ENCODE peak calls at places on chromosomes 6 and 20, in ten cellular contexts. One of them, this sample, is unnamed.

GRCh38 chr6:156175971-156176421 is 601.2 kb upstream of the ARID1B start:
- DNase-seq in ascending aorta: no peak
- DNase-seq in upper lobe of right lung: no peak
- DNase-seq in A549: peak; percentile 29
- DNase-seq in dorsolateral prefrontal cortex: peak; percentile 51
- DNase-seq in adrenal gland: no peak
- DNase-seq in lower lobe of right lung: peak; percentile 38
- DNase-seq in OCI-LY7: peak; percentile 51
- DNase-seq in IMR-90: no peak
- DNase-seq in neural progenitor cell: peak; percentile 88
- DNase-seq in this sample: peak; percentile 1

GRCh38 chr20:37922016-37922415 is 19.1 kb downstream of the VSTM2L start:
- DNase-seq in ascending aorta: no peak
- DNase-seq in upper lobe of right lung: no peak
- DNase-seq in A549: no peak
- DNase-seq in dorsolateral prefrontal cortex: no peak
- DNase-seq in adrenal gland: no peak
- DNase-seq in lower lobe of right lung: no peak
- DNase-seq in OCI-LY7: no peak
- DNase-seq in IMR-90: no peak
- DNase-seq in neural progenitor cell: no peak
- DNase-seq in this sample: no peak

GRCh38 chr6:48423640-48424365 is 312.8 kb upstream of the PTCHD4 start:
- DNase-seq in ascending aorta: no peak
- DNase-seq in upper lobe of right lung: no peak
- DNase-seq in A549: no peak
- DNase-seq in dorsolateral prefrontal cortex: no peak
- DNase-seq in adrenal gland: no peak
- DNase-seq in lower lobe of right lung: no peak
- DNase-seq in OCI-LY7: no peak
- DNase-seq in IMR-90: peak; percentile 65
- DNase-seq in neural progenitor cell: no peak
- DNase-seq in this sample: peak; percentile 68

GRCh38 chr20:39961667-39962066 is 727.4 kb downstream of the MAFB start:
- DNase-seq in ascending aorta: no peak
- DNase-seq in upper lobe of right lung: no peak
- DNase-seq in A549: no peak
- DNase-seq in dorsolateral prefrontal cortex: no peak
- DNase-seq in adrenal gland: no peak
- DNase-seq in lower lobe of right lung: no peak
- DNase-seq in OCI-LY7: no peak
- DNase-seq in IMR-90: no peak
- DNase-seq in neural progenitor cell: no peak
- DNase-seq in this sample: no peak

GRCh38 chr6:44004625-44005506 is 122.4 kb downstream of the MRPL14 start:
- DNase-seq in ascending aorta: no peak
- DNase-seq in upper lobe of right lung: peak; percentile 61
- DNase-seq in A549: peak; percentile 39
- DNase-seq in dorsolateral prefrontal cortex: no peak
- DNase-seq in adrenal gland: peak; percentile 50
- DNase-seq in lower lobe of right lung: no peak
- DNase-seq in OCI-LY7: peak; percentile 35
- DNase-seq in IMR-90: peak; percentile 33
- DNase-seq in neural progenitor cell: no peak
- DNase-seq in this sample: no peak

GRCh38 chr6:90383212-90383611 is 86.6 kb upstream of the BACH2 start:
- DNase-seq in ascending aorta: no peak
- DNase-seq in upper lobe of right lung: no peak
- DNase-seq in A549: no peak
- DNase-seq in dorsolateral prefrontal cortex: no peak
- DNase-seq in adrenal gland: no peak
- DNase-seq in lower lobe of right lung: no peak
- DNase-seq in OCI-LY7: peak; percentile 89
- DNase-seq in IMR-90: no peak
- DNase-seq in neural progenitor cell: no peak
- DNase-seq in this sample: no peak

GRCh38 chr6:98828991-98829411 is 5.4 kb upstream of the POU3F2 start:
- DNase-seq in ascending aorta: no peak
- DNase-seq in upper lobe of right lung: no peak
- DNase-seq in A549: no peak
- DNase-seq in dorsolateral prefrontal cortex: no peak
- DNase-seq in adrenal gland: no peak
- DNase-seq in lower lobe of right lung: no peak
- DNase-seq in OCI-LY7: no peak
- DNase-seq in IMR-90: no peak
- DNase-seq in neural progenitor cell: peak; percentile 62
- DNase-seq in this sample: no peak

GRCh38 chr6:82095091-82095490 is 152.5 kb downstream of the IBTK start:
- DNase-seq in ascending aorta: no peak
- DNase-seq in upper lobe of right lung: no peak
- DNase-seq in A549: no peak
- DNase-seq in dorsolateral prefrontal cortex: no peak
- DNase-seq in adrenal gland: no peak
- DNase-seq in lower lobe of right lung: no peak
- DNase-seq in OCI-LY7: peak; percentile 20
- DNase-seq in IMR-90: no peak
- DNase-seq in neural progenitor cell: no peak
- DNase-seq in this sample: no peak

GRCh38 chr6:154513601-154514320 is 3.3 kb upstream of the CNKSR3 start:
- DNase-seq in ascending aorta: no peak
- DNase-seq in upper lobe of right lung: no peak
- DNase-seq in A549: no peak
- DNase-seq in dorsolateral prefrontal cortex: no peak
- DNase-seq in adrenal gland: no peak
- DNase-seq in lower lobe of right lung: no peak
- DNase-seq in OCI-LY7: no peak
- DNase-seq in IMR-90: no peak
- DNase-seq in neural progenitor cell: no peak
- DNase-seq in this sample: no peak

GRCh38 chr6:154518386-154518785 is 7.9 kb upstream of the CNKSR3 start:
- DNase-seq in ascending aorta: no peak
- DNase-seq in upper lobe of right lung: no peak
- DNase-seq in A549: no peak
- DNase-seq in dorsolateral prefrontal cortex: no peak
- DNase-seq in adrenal gland: no peak
- DNase-seq in lower lobe of right lung: no peak
- DNase-seq in OCI-LY7: no peak
- DNase-seq in IMR-90: no peak
- DNase-seq in neural progenitor cell: no peak
- DNase-seq in this sample: no peak

GRCh38 chr6:154515808-154516207 is 5.3 kb upstream of the CNKSR3 start:
- DNase-seq in ascending aorta: no peak
- DNase-seq in upper lobe of right lung: no peak
- DNase-seq in A549: no peak
- DNase-seq in dorsolateral prefrontal cortex: no peak
- DNase-seq in adrenal gland: no peak
- DNase-seq in lower lobe of right lung: no peak
- DNase-seq in OCI-LY7: no peak
- DNase-seq in IMR-90: no peak
- DNase-seq in neural progenitor cell: no peak
- DNase-seq in this sample: peak; percentile 17

GRCh38 chr6:154514481-154514880 is 4.0 kb upstream of the CNKSR3 start:
- DNase-seq in ascending aorta: no peak
- DNase-seq in upper lobe of right lung: no peak
- DNase-seq in A549: no peak
- DNase-seq in dorsolateral prefrontal cortex: no peak
- DNase-seq in adrenal gland: no peak
- DNase-seq in lower lobe of right lung: no peak
- DNase-seq in OCI-LY7: no peak
- DNase-seq in IMR-90: no peak
- DNase-seq in neural progenitor cell: no peak
- DNase-seq in this sample: no peak

DNA sequence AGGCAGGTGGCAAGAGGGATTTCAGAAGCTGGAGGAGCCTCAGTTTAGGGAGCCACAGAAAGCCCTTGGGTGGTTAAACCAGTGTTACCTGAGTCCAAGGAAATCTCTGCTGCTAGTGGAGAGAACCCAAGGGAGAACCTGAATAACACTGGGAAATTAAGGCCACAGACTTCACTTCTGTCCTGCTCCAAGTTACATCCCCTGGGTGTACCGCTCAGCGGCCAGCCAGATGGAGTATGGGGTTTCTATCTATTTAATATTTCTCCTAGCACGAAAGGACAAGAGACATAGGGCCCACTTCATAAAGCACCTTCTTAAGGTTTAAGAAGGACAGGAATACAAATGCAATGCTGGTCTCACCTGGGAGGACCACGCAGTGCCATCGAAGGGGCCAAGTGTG is 5.8 kb upstream of the CNKSR3 start:
- DNase-seq in ascending aorta: no peak
- DNase-seq in upper lobe of right lung: no peak
- DNase-seq in A549: no peak
- DNase-seq in dorsolateral prefrontal cortex: no peak
- DNase-seq in adrenal gland: no peak
- DNase-seq in lower lobe of right lung: no peak
- DNase-seq in OCI-LY7: no peak
- DNase-seq in IMR-90: no peak
- DNase-seq in neural progenitor cell: no peak
- DNase-seq in this sample: no peak
- H3K4me3 ChIP-seq in ascending aorta: peak overlapping the region; percentile 18
- H3K4me3 ChIP-seq in upper lobe of right lung: peak overlapping the region; percentile 25
- H3K4me3 ChIP-seq in A549: no peak overlapping the region
- H3K4me3 ChIP-seq in dorsolateral prefrontal cortex: no peak overlapping the region
- H3K4me3 ChIP-seq in adrenal gland: no peak overlapping the region
- H3K4me3 ChIP-seq in lower lobe of right lung: no peak overlapping the region
- H3K4me3 ChIP-seq in OCI-LY7: no peak overlapping the region
- H3K4me3 ChIP-seq in IMR-90: peak overlapping the region; percentile 46
- H3K4me3 ChIP-seq in neural progenitor cell: no peak overlapping the region
- H3K4me3 ChIP-seq in this sample: peak overlapping the region; percentile 45

GRCh38 chr6:53616450-53617357 is 48.9 kb downstream of the KLHL31 start:
- DNase-seq in ascending aorta: no peak
- DNase-seq in upper lobe of right lung: no peak
- DNase-seq in A549: peak; percentile 76
- DNase-seq in dorsolateral prefrontal cortex: no peak
- DNase-seq in adrenal gland: no peak
- DNase-seq in lower lobe of right lung: no peak
- DNase-seq in OCI-LY7: no peak
- DNase-seq in IMR-90: no peak
- DNase-seq in neural progenitor cell: no peak
- DNase-seq in this sample: no peak

GRCh38 chr6:53623497-53623896 is 42.1 kb downstream of the KLHL31 start:
- DNase-seq in ascending aorta: no peak
- DNase-seq in upper lobe of right lung: no peak
- DNase-seq in A549: no peak
- DNase-seq in dorsolateral prefrontal cortex: no peak
- DNase-seq in adrenal gland: no peak
- DNase-seq in lower lobe of right lung: no peak
- DNase-seq in OCI-LY7: no peak
- DNase-seq in IMR-90: peak; percentile 61
- DNase-seq in neural progenitor cell: no peak
- DNase-seq in this sample: peak; percentile 29

GRCh38 chr6:53615633-53616449 is 49.7 kb downstream of the KLHL31 start:
- DNase-seq in ascending aorta: no peak
- DNase-seq in upper lobe of right lung: no peak
- DNase-seq in A549: peak; percentile 98
- DNase-seq in dorsolateral prefrontal cortex: no peak
- DNase-seq in adrenal gland: no peak
- DNase-seq in lower lobe of right lung: no peak
- DNase-seq in OCI-LY7: no peak
- DNase-seq in IMR-90: peak; percentile 91
- DNase-seq in neural progenitor cell: no peak
- DNase-seq in this sample: peak; percentile 56

GRCh38 chr6:53614676-53615075 is 50.9 kb downstream of the KLHL31 start:
- DNase-seq in ascending aorta: no peak
- DNase-seq in upper lobe of right lung: no peak
- DNase-seq in A549: peak; percentile 62
- DNase-seq in dorsolateral prefrontal cortex: no peak
- DNase-seq in adrenal gland: no peak
- DNase-seq in lower lobe of right lung: no peak
- DNase-seq in OCI-LY7: no peak
- DNase-seq in IMR-90: no peak
- DNase-seq in neural progenitor cell: no peak
- DNase-seq in this sample: no peak

GRCh38 chr6:53618219-53618618 is 47.3 kb downstream of the KLHL31 start:
- DNase-seq in ascending aorta: no peak
- DNase-seq in upper lobe of right lung: no peak
- DNase-seq in A549: no peak
- DNase-seq in dorsolateral prefrontal cortex: no peak
- DNase-seq in adrenal gland: no peak
- DNase-seq in lower lobe of right lung: no peak
- DNase-seq in OCI-LY7: no peak
- DNase-seq in IMR-90: no peak
- DNase-seq in neural progenitor cell: no peak
- DNase-seq in this sample: no peak
- TF ChIP-seq CTCF in ascending aorta: no peak
- TF ChIP-seq CTCF in upper lobe of right lung: no peak
- TF ChIP-seq CTCF in A549: no peak
- TF ChIP-seq CTCF in dorsolateral prefrontal cortex: no peak
- TF ChIP-seq CTCF in adrenal gland: no peak
- TF ChIP-seq CTCF in lower lobe of right lung: no peak
- TF ChIP-seq CTCF in OCI-LY7: no peak
- TF ChIP-seq CTCF in IMR-90: no peak
- TF ChIP-seq CTCF in neural progenitor cell: no peak
- TF ChIP-seq CTCF in this sample: no peak

DNA sequence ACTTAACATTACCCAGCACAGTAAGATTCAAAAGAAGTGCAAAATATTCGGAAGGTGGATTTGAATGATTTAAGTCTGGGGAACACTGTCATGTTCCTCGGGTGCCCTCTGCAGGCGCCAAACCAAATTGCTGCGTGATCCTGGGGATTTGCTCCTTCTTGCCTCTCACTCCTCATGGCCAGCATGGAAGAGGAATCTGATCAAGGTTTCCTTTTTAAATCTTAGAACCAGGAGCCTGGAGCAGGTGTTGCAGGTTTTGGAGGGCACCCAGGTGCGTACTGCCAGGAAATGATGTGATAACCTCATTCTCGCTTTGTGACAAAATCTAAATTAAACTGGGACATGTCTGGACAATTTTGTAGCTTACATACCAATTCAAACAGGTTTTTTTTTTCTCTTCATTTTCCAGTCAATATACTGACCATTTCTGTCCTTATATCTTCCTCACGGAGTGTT is 8.1 kb upstream of the PFDN4 start:
- DNase-seq in ascending aorta: no peak
- DNase-seq in upper lobe of right lung: peak; percentile 83
- DNase-seq in A549: peak; percentile 85
- DNase-seq in dorsolateral prefrontal cortex: peak; percentile 90
- DNase-seq in adrenal gland: peak; percentile 83
- DNase-seq in lower lobe of right lung: peak; percentile 72
- DNase-seq in OCI-LY7: peak; percentile 64
- DNase-seq in IMR-90: peak; percentile 73
- DNase-seq in neural progenitor cell: peak; percentile 73
- DNase-seq in this sample: peak; percentile 88
- H3K4me3 ChIP-seq in ascending aorta: no peak overlapping the region
- H3K4me3 ChIP-seq in upper lobe of right lung: no peak overlapping the region
- H3K4me3 ChIP-seq in A549: no peak overlapping the region
- H3K4me3 ChIP-seq in dorsolateral prefrontal cortex: no peak overlapping the region
- H3K4me3 ChIP-seq in adrenal gland: no peak overlapping the region
- H3K4me3 ChIP-seq in lower lobe of right lung: no peak overlapping the region
- H3K4me3 ChIP-seq in OCI-LY7: no peak overlapping the region
- H3K4me3 ChIP-seq in IMR-90: no peak overlapping the region
- H3K4me3 ChIP-seq in neural progenitor cell: no peak overlapping the region
- H3K4me3 ChIP-seq in this sample: no peak overlapping the region

DNA sequence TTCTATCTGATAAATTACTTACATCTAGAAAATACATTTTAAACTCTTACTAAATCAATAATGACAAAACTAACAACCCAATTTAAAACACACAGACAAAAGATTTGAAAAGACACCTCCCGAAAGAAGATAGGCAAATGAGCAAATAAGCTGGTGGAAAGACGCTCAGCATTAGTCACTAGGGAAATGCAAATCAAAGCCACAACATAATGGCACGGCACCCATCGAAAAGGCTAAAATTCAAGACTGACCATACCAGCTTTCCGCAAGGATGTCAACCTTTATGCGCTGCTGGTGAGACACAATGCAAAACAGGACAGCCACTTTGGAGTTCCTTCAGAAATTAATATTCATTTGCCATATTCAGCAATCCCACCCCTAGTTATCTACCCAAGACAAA is 25.9 kb downstream of the TAF4 start:
- DNase-seq in ascending aorta: no peak
- DNase-seq in upper lobe of right lung: no peak
- DNase-seq in A549: no peak
- DNase-seq in dorsolateral prefrontal cortex: no peak
- DNase-seq in adrenal gland: no peak
- DNase-seq in lower lobe of right lung: no peak
- DNase-seq in OCI-LY7: no peak
- DNase-seq in IMR-90: no peak
- DNase-seq in neural progenitor cell: no peak
- DNase-seq in this sample: no peak
- TF ChIP-seq CTCF in ascending aorta: no peak
- TF ChIP-seq CTCF in upper lobe of right lung: no peak
- TF ChIP-seq CTCF in A549: no peak
- TF ChIP-seq CTCF in dorsolateral prefrontal cortex: no peak
- TF ChIP-seq CTCF in adrenal gland: no peak
- TF ChIP-seq CTCF in lower lobe of right lung: no peak
- TF ChIP-seq CTCF in OCI-LY7: no peak
- TF ChIP-seq CTCF in IMR-90: no peak
- TF ChIP-seq CTCF in neural progenitor cell: no peak
- TF ChIP-seq CTCF in this sample: no peak

This sample was measured in choroid plexus epithelial cell.